ENCODE peak calls at places on chromosomes 13 and 19, in six cellular contexts. T is ecto neural progenitor cell, P is nucleus accumbens, K is GM04504, H is anterior cingulate cortex, V is retina. E is an unnamed sample.

GRCh38 chr13:73228546-73228945 is 169.7 kb downstream of the KLF5 start:
- DNase-seq in T (no peak), P (no peak), K (no peak), H (no peak), V (no peak), E (no peak)

GRCh38 chr13:40613192-40613818 is 53.1 kb downstream of the FOXO1 start:
- DNase-seq in T (no peak), P (no peak), K (peak; percentile 8), H (no peak), V (no peak), E (no peak)

GRCh38 chr13:25249001-25249543 is 38.2 kb downstream of the MTMR6 start:
- DNase-seq in T (no peak), P (peak; percentile 42), K (peak; percentile 10), H (no peak), V (peak; percentile 18), E (peak; percentile 31)

GRCh38 chr19:45437328-45437727 is 13.6 kb upstream of the ERCC1 start:
- DNase-seq in T (no peak), P (no peak), K (no peak), H (no peak), V (no peak), E (no peak)

GRCh38 chr19:5593245-5593962 is 25.7 kb upstream of the TINCR start:
- DNase-seq in T (no peak), P (no peak), K (no peak), H (no peak), V (peak; percentile 50), E (no peak)

GRCh38 chr13:80840313-80840976 is 499.5 kb upstream of the SPRY2 start:
- DNase-seq in T (no peak), P (no peak), K (peak; percentile 0), H (no peak), V (no peak), E (no peak)

GRCh38 chr13:98300956-98301641 is 124.0 kb upstream of the RNF113B start:
- DNase-seq in T (no peak), P (no peak), K (no peak), H (no peak), V (no peak), E (no peak)

GRCh38 chr13:23160241-23161175 is 20.3 kb upstream of the SGCG start:
- DNase-seq in T (peak; percentile 63), P (no peak), K (no peak), H (no peak), V (peak; percentile 12), E (no peak)

GRCh38 chr19:7559102-7559501 is 23.6 kb downstream of the PNPLA6 start:
- DNase-seq in T (no peak), P (no peak), K (no peak), H (no peak), V (no peak), E (no peak)

GRCh38 chr13:76886005-76886291 is 257 bp downstream of the KCTD12 start:
- DNase-seq in T (no peak), P (no peak), K (no peak), H (no peak), V (no peak), E (no peak)

GRCh38 chr19:14840206-14840605 is 5.2 kb upstream of the OR7A5 start:
- DNase-seq in T (no peak), P (no peak), K (no peak), H (no peak), V (no peak), E (no peak)

GRCh38 chr19:5345895-5346386 is 5.3 kb upstream of the PTPRS start:
- DNase-seq in T (no peak), P (no peak), K (no peak), H (no peak), V (no peak), E (peak; percentile 56)

GRCh38 chr19:53388168-53388567 is 6.8 kb upstream of the ZNF765 start:
- DNase-seq in T (no peak), P (no peak), K (no peak), H (no peak), V (no peak), E (no peak)

GRCh38 chr19:55216461-55217198 is 7.3 kb upstream of the PTPRH start:
- DNase-seq in T (peak; percentile 89), P (peak; percentile 68), K (peak; percentile 98), H (peak; percentile 60), V (peak; percentile 89), E (peak; percentile 98)

GRCh38 chr13:41179593-41180250 is 14.6 kb downstream of the KBTBD7 start:
- DNase-seq in T (no peak), P (no peak), K (peak; percentile 24), H (no peak), V (no peak), E (peak; percentile 30)

GRCh38 chr19:3336680-3337523 is 29.5 kb upstream of the NFIC start:
- DNase-seq in T (no peak), P (peak; percentile 67), K (no peak), H (peak; percentile 66), V (no peak), E (no peak)

GRCh38 chr19:5144545-5145179 is 175.7 kb downstream of the KDM4B start:
- DNase-seq in T (no peak), P (no peak), K (no peak), H (no peak), V (no peak), E (no peak)

GRCh38 chr13:23445794-23446193 is 12.3 kb upstream of the SACS start:
- DNase-seq in T (no peak), P (no peak), K (no peak), H (no peak), V (no peak), E (no peak)

GRCh38 chr19:16330368-16330801 is 5.8 kb downstream of the KLF2 start:
- DNase-seq in T (no peak), P (no peak), K (peak; percentile 60), H (no peak), V (no peak), E (no peak)

GRCh38 chr13:106570354-106570822 is 2.5 kb upstream of the ARGLU1 start:
- DNase-seq in T (peak; percentile 79), P (no peak), K (no peak), H (no peak), V (no peak), E (no peak)

GRCh38 chr13:44309771-44310767 is 63.6 kb upstream of the SERP2 start:
- DNase-seq in T (no peak), P (no peak), K (no peak), H (no peak), V (no peak), E (no peak)

GRCh38 chr19:55153652-55154264 is 3.8 kb downstream of the TNNI3 start:
- DNase-seq in T (no peak), P (no peak), K (no peak), H (no peak), V (no peak), E (no peak)

GRCh38 chr13:46562152-46562551 is 9.2 kb downstream of the LRCH1 start:
- DNase-seq in T (no peak), P (no peak), K (no peak), H (no peak), V (no peak), E (no peak)

GRCh38 chr13:45068036-45069001 is 52.0 kb upstream of the GTF2F2 start:
- DNase-seq in T (no peak), P (no peak), K (no peak), H (no peak), V (no peak), E (no peak)

GRCh38 chr19:33374406-33374703 is 846 bp downstream of the CEBPG start:
- DNase-seq in T (no peak), P (no peak), K (no peak), H (no peak), V (no peak), E (no peak)

GRCh38 chr13:28609936-28610335 is 49.0 kb upstream of the POMP start:
- DNase-seq in T (no peak), P (no peak), K (peak; percentile 53), H (no peak), V (no peak), E (peak; percentile 71)

GRCh38 chr13:93151277-93151676 is 75.3 kb upstream of the GPC6 start:
- DNase-seq in T (no peak), P (no peak), K (peak; percentile 44), H (no peak), V (no peak), E (no peak)

GRCh38 chr19:19643158-19644053 is at the start of gene GMIP:
- DNase-seq in T (peak; percentile 86), P (peak; percentile 46), K (no peak), H (no peak), V (peak; percentile 88), E (no peak)

GRCh38 chr19:50478901-50479715 is 2.5 kb upstream of the GARIN5A start:
- DNase-seq in T (peak; percentile 62), P (no peak), K (no peak), H (no peak), V (no peak), E (no peak)

GRCh38 chr13:109715902-109716301 is 70.5 kb downstream of the IRS2 start:
- DNase-seq in T (no peak), P (no peak), K (peak; percentile 30), H (no peak), V (no peak), E (no peak)